ENCODE peak calls at places on chromosomes 2 and 18, in four cellular contexts. P is uterus, G is adrenal gland, F is T-helper 17 cell. Y is an unnamed sample. For H3K9me3, the result is how much of the 10 kb centered on the place peaks cover.

GRCh38 chr2:223093436-223093839 is 41.4 kb downstream of the KCNE4 start:
- DNase-seq in F (no peak), G (peak), P (peak), Y (peak)

GRCh38 chr2:158457092-158457825 is 507 bp downstream of the PKP4 start:
- DNase-seq in P (peak), G (peak), F (peak), Y (peak)

GRCh38 chr2:234949762-234950434 is 1.9 kb upstream of the SH3BP4 start:
- DNase-seq in F (no peak), G (no peak), P (no peak), Y (no peak)

GRCh38 chr18:46676162-46676830 is 19.3 kb upstream of the LOXHD1 start:
- DNase-seq in G (peak), P (no peak), F (no peak), Y (no peak)

GRCh38 chr2:182920089-182920488 is 53.7 kb upstream of the FRZB start:
- DNase-seq in P (no peak), F (no peak), G (no peak), Y (no peak)

GRCh38 chr2:26401739-26402541 is at the start of gene DRC1:
- DNase-seq in F (no peak), G (peak), P (peak), Y (peak)

GRCh38 chr18:67634631-67635338 is 118.3 kb upstream of the DSEL start:
- DNase-seq in G (no peak), P (no peak), F (no peak), Y (no peak)

GRCh38 chr2:133948610-133949290 is 305.1 kb upstream of the MGAT5 start:
- DNase-seq in F (no peak), G (no peak), P (no peak), Y (peak)

GRCh38 chr18:12334280-12335262 is 26.5 kb downstream of the TUBB6 start:
- DNase-seq in F (no peak), P (no peak), G (no peak), Y (peak)

GRCh38 chr2:41966920-41967319 is 80.9 kb upstream of the PKDCC start:
- DNase-seq in P (no peak), F (no peak), G (no peak), Y (peak)

GRCh38 chr2:199471443-199472057 is 13.8 kb upstream of the SATB2 start:
- DNase-seq in G (peak), F (no peak), P (peak), Y (no peak)

GRCh38 chr18:76491801-76492668 is 3.0 kb downstream of the ZNF516 start:
- DNase-seq in P (no peak), G (peak), F (no peak), Y (peak)

GRCh38 chr2:217714268-217714643 is 288.5 kb downstream of the TNS1 start:
- DNase-seq in F (no peak), P (peak), G (peak), Y (peak)

GRCh38 chr2:241036397-241036963 is 38.1 kb downstream of the SNED1 start:
- DNase-seq in G (no peak), P (no peak), F (peak), Y (no peak)

GRCh38 chr2:118185210-118186109 is 97.2 kb downstream of the INSIG2 start:
- DNase-seq in P (peak), F (peak), G (peak), Y (peak)

GRCh38 chr2:149314687-149315086 is 15.7 kb upstream of the LYPD6 start:
- DNase-seq in G (no peak), P (no peak), F (no peak), Y (no peak)

GRCh38 chr2:105919826-105920225 is 175.1 kb downstream of the NCK2 start:
- DNase-seq in G (no peak), P (no peak), F (peak), Y (no peak)

GRCh38 chr18:2716394-2717326 is 61.1 kb downstream of the SMCHD1 start:
- DNase-seq in P (no peak), F (no peak), G (no peak), Y (peak)

GRCh38 chr2:46885376-46885775 is 30.2 kb downstream of the MCFD2 start:
- DNase-seq in G (no peak), F (no peak), P (no peak), Y (no peak)

GRCh38 chr2:67096886-67097285 is 300.2 kb upstream of the ETAA1 start:
- DNase-seq in F (no peak), P (no peak), G (no peak), Y (no peak)

GRCh38 chr2:67091681-67092080 is 305.5 kb upstream of the ETAA1 start:
- DNase-seq in G (no peak), F (no peak), P (no peak), Y (no peak)
- H3K9me3 ChIP-seq in G (under half), F (under half), P (under half), Y (under half)

DNA sequence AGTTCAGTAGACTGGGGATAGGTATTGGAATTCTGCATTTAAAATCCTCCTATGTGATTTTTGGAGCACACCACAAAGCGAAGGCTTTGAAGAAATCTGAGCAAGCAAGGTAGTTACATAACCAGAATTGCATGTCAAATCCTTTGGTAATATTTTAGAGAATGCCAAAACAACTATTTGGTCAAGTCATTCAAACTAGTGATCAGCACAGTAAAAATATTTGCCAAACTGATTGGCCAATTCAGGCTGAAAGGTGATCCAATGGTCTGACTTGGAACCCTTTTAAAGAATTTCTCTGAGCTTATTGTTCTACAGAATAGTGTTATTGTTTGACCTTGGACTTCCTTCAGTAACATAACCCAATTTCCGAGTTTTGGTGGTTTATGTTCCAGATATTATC is 214.2 kb upstream of the ETAA1 start:
- DNase-seq in G (no peak), P (no peak), F (no peak), Y (no peak)
- H3K9me3 ChIP-seq in G (under half), P (under half), F (under half), Y (under half)

DNA sequence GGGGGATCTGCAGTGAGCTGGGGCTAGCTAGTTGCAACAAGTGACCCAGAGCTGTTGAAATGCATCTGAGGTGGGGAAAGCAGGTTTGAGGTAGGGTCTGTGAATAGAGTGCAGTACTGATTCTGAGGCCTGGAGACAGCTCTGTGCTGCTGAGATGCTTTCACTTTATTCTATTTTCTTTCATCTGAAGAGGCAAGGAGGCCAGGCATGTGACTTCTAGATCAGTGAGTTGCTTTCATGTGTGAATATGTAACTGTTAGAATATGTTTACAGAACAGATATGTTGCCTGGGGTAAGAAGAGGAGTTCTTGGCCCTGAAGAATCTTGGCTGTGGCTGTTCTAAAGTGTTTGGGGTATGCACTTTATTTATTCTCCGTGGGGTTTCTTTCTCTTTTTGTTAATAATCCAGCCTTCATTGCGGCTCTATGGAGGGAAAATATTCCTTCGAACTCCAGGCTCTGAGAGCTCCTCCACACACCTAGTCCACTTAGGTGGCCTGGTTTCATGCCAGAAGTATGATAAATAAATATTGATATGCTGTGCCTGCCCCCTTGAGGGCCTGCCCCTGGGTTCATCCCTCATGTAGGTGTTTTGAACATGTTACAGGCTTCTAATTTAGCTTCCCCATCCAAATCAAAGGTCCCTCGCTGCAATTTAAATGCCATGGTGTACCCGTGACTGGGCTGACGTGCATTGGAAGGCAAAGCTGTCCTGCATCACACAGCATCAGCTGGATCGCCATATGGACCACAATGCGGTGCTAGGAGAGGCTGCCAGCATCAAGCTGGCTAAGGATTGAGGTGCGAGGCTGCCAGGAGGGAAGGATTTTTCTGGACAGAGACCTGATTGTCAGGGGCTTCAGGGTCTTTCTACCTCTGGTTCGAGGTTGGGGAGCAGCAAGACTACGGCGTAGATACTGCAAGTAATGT is 102.9 kb downstream of the PRKCE start:
- DNase-seq in G (no peak), P (no peak), F (no peak), Y (no peak)
- H3K9me3 ChIP-seq in G (under half), P (under half), F (under half), Y (under half)

GRCh38 chr2:152263902-152264301 is 71.1 kb upstream of the FMNL2 start:
- DNase-seq in G (no peak), P (no peak), F (no peak), Y (no peak)
- H3K9me3 ChIP-seq in G (under half), P (under half), F (under half), Y (under half)

GRCh38 chr18:42412896-42413295 is 457.9 kb downstream of the PIK3C3 start:
- DNase-seq in F (no peak), G (no peak), P (no peak), Y (no peak)
- H3K9me3 ChIP-seq in F (under half), G (under half), P (under half), Y (under half)

GRCh38 chr18:78967692-78968091 is 11.9 kb upstream of the SALL3 start:
- DNase-seq in G (no peak), P (no peak), F (no peak), Y (no peak)

GRCh38 chr18:78965917-78966878 is 13.4 kb upstream of the SALL3 start:
- DNase-seq in P (no peak), G (no peak), F (no peak), Y (no peak)

GRCh38 chr18:78969574-78970315 is 9.9 kb upstream of the SALL3 start:
- DNase-seq in F (no peak), P (no peak), G (no peak), Y (no peak)

GRCh38 chr18:78962098-78962497 is 17.5 kb upstream of the SALL3 start:
- DNase-seq in P (no peak), F (no peak), G (no peak), Y (no peak)

DNA sequence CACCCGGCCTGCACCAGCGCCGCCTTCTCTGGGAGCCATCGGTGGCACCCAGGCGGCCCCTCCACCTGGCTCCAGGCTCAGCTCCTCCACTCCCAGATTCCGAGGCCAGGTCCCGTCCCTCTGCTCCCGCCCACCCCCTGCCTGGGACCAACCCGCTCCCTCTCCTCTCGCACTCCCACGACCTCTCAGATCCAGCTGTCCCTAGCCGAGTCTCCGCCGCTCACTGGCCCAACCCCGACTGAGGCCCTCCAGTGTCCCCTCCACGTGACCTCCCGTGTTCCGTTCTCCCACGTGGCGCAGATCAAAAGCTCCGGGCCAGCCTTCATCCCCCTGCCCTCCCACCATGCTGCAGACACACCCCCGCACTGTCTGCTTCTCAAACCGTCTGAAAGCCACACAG is 14.4 kb upstream of the SALL3 start:
- DNase-seq in P (no peak), F (no peak), G (no peak), Y (no peak)
- H3K9me3 ChIP-seq in P (under half), F (under half), G (under half), Y (under half)